ENCODE peak calls at places on chromosomes 16 and 17, in eight cellular contexts. E is hypothalamus; G is activated T-cell treated with anti-CD3 and anti-CD28 coated beads for 48 hours; Y is stimulated activated naive CD8-positive, alpha-beta T cell treated with anti-CD3 and anti-CD28 coated beads, Interleukin-15, Interleukin-2, amounts not matched to agents 100 U/mL and 50 U/mL, for 24 hours; I is NCI-H1092 treated with DMSO at 0.1 percent for 48 hours; Z is transverse colon; A is stimulated activated CD4-positive, alpha-beta T cell treated with anti-CD3 and anti-CD28 coated beads, Interleukin-4, amount 100 ng/mL, for 1 hour; R is stimulated activated CD8-positive, alpha-beta memory T cell treated with anti-CD3 and anti-CD28 coated beads, Interleukin-4, amount 100 ng/mL, for 24 hours. N is an unnamed sample.

GRCh38 chr17:12620200-12620720 is 45.4 kb upstream of the MYOCD start:
- DNase-seq in G (no peak), E (no peak), I (no peak), Z (no peak), R (no peak), A (no peak), Y (no peak), N (peak; percentile 87)

GRCh38 chr16:48911700-48912099 is 301.7 kb upstream of the N4BP1 start:
- DNase-seq in R (no peak), G (no peak), E (no peak), I (no peak), A (no peak), Y (no peak), Z (no peak), N (no peak)

GRCh38 chr16:11114366-11115164 is 141.4 kb downstream of the SOCS1 start:
- DNase-seq in G (no peak), Y (peak; percentile 64), R (no peak), E (no peak), A (peak; percentile 22), Z (no peak), I (no peak), N (no peak)

GRCh38 chr17:44557653-44558285 is 485 bp downstream of the FZD2 start:
- DNase-seq in Z (peak; percentile 33), Y (peak; percentile 53), G (peak; percentile 33), A (peak; percentile 43), R (no peak), E (no peak), I (peak; percentile 33), N (peak; percentile 56)

GRCh38 chr16:86307518-86307903 is 202.8 kb upstream of the FOXF1 start:
- DNase-seq in E (no peak), R (no peak), A (no peak), G (no peak), Y (no peak), Z (no peak), I (no peak), N (peak; percentile 94)

GRCh38 chr17:34606721-34607120 is 27.3 kb downstream of the TMEM132E start:
- DNase-seq in R (no peak), E (no peak), Z (no peak), Y (no peak), G (no peak), A (no peak), I (no peak), N (no peak)

GRCh38 chr17:58184308-58184985 is 8.1 kb upstream of the EPX start:
- DNase-seq in I (no peak), Y (no peak), A (no peak), R (no peak), G (no peak), Z (no peak), E (no peak), N (peak; percentile 13)

GRCh38 chr16:53159781-53160436 is 105.1 kb downstream of the CHD9 start:
- DNase-seq in G (no peak), Z (no peak), A (no peak), Y (no peak), I (peak; percentile 44), E (no peak), R (no peak), N (peak; percentile 37)

GRCh38 chr16:50574852-50575251 is 26.7 kb downstream of the NKD1 start:
- DNase-seq in Z (no peak), A (no peak), E (no peak), I (no peak), Y (no peak), R (no peak), G (no peak), N (no peak)

GRCh38 chr16:50166511-50167500 is 13.7 kb downstream of the TENT4B start:
- DNase-seq in G (peak; percentile 38), I (no peak), E (no peak), A (peak; percentile 17), Z (no peak), R (no peak), Y (peak; percentile 41), N (no peak)

GRCh38 chr16:54957403-54957802 is 26.7 kb downstream of the IRX5 start:
- DNase-seq in E (no peak), R (no peak), G (no peak), Y (peak; percentile 37), I (peak; percentile 16), Z (peak; percentile 23), A (no peak), N (no peak)

GRCh38 chr17:13736915-13737314 is 135.2 kb upstream of the HS3ST3A1 start:
- DNase-seq in A (no peak), R (no peak), Y (no peak), I (no peak), G (no peak), E (no peak), Z (no peak), N (peak; percentile 38)

GRCh38 chr17:73733527-73733926 is 89.3 kb upstream of the SDK2 start:
- DNase-seq in A (no peak), E (no peak), R (no peak), Z (no peak), G (no peak), I (no peak), Y (no peak), N (no peak)

GRCh38 chr16:86581458-86581857 is 3.1 kb downstream of the FOXL1 start:
- DNase-seq in I (no peak), E (no peak), A (no peak), Z (no peak), Y (no peak), G (no peak), R (no peak), N (no peak)

GRCh38 chr17:44552361-44552760 is 4.9 kb upstream of the FZD2 start:
- DNase-seq in G (no peak), R (no peak), I (no peak), E (no peak), Z (peak; percentile 58), A (no peak), Y (no peak), N (peak; percentile 26)

N was measured in fibroblast of gingiva.